ENCODE peak calls at places on chromosomes 12 and 14, in five cellular contexts. H is H9, V is mesenchymal stem cell, I is neuronal stem cell, U is IMR-90. Z is an unnamed sample.

GRCh38 chr12:100573499-100574261 is at the start of gene GAS2L3:
- DNase-seq in V (peak), U (peak), I (peak), H (peak), Z (peak)

GRCh38 chr12:92467886-92468285 is 234.9 kb upstream of the PLEKHG7 start:
- DNase-seq in U (peak), V (peak), I (no peak), H (no peak), Z (peak)

GRCh38 chr12:130739571-130739970 is 23.5 kb upstream of the RIMBP2 start:
- DNase-seq in U (no peak), V (no peak), I (no peak), H (no peak), Z (no peak)

GRCh38 chr12:32450768-32451167 is 51.4 kb downstream of the FGD4 start:
- DNase-seq in I (no peak), V (no peak), U (no peak), H (no peak), Z (no peak)

GRCh38 chr12:108633534-108634224 is at the start of gene SELPLG:
- DNase-seq in V (no peak), H (peak), I (no peak), U (no peak), Z (no peak)

GRCh38 chr14:20797159-20797558 is 5.5 kb downstream of the RNASE1 start:
- DNase-seq in I (no peak), U (no peak), H (no peak), V (no peak), Z (no peak)

GRCh38 chr14:71932229-71932951 is at the start of gene RGS6:
- DNase-seq in U (no peak), V (no peak), I (peak), H (peak), Z (peak)

GRCh38 chr12:50505386-50505827 is 622 bp downstream of the DIP2B start:
- DNase-seq in H (no peak), I (peak), V (no peak), U (no peak), Z (peak)

GRCh38 chr14:38469156-38469555 is 213.3 kb upstream of the CLEC14A start:
- DNase-seq in I (no peak), V (peak), H (no peak), U (peak), Z (no peak)

GRCh38 chr14:50351016-50351415 is 38.9 kb downstream of the DMAC2L start:
- DNase-seq in U (peak), V (peak), I (no peak), H (no peak), Z (no peak)

GRCh38 chr12:52139579-52140062 is 52.2 kb downstream of the KRT80 start:
- DNase-seq in H (peak), V (no peak), I (no peak), U (peak), Z (peak)

GRCh38 chr12:98418357-98419075 is 96.9 kb upstream of the TMPO start:
- DNase-seq in U (peak), V (peak), I (no peak), H (peak), Z (peak)

GRCh38 chr14:105485720-105486332 is 860 bp upstream of the CRIP1 start:
- DNase-seq in U (no peak), I (no peak), V (peak), H (peak), Z (peak)

GRCh38 chr12:48027183-48028002 is 23.1 kb upstream of the COL2A1 start:
- DNase-seq in I (peak), H (no peak), V (no peak), U (no peak), Z (peak)

GRCh38 chr12:89461649-89462612 is 62.7 kb downstream of the GALNT4 start:
- DNase-seq in H (no peak), I (no peak), U (peak), V (peak), Z (peak)

GRCh38 chr14:95763875-95764274 is 50.0 kb upstream of the TCL1A start:
- DNase-seq in I (no peak), H (no peak), V (no peak), U (no peak), Z (no peak)

GRCh38 chr14:80587096-80587724 is 354.3 kb downstream of the CEP128 start:
- DNase-seq in V (peak), U (peak), I (no peak), H (no peak), Z (peak)

GRCh38 chr14:104140463-104141331 is 2.3 kb downstream of the KIF26A start:
- DNase-seq in V (no peak), I (no peak), H (peak), U (no peak), Z (no peak)

GRCh38 chr14:67392728-67393314 is 19.1 kb downstream of the PLEK2 start:
- DNase-seq in I (no peak), U (no peak), H (no peak), V (no peak), Z (no peak)

GRCh38 chr12:4535092-4535491 is 3.6 kb upstream of the RAD51AP1 start:
- DNase-seq in H (no peak), I (no peak), V (no peak), U (no peak), Z (no peak)

DNA sequence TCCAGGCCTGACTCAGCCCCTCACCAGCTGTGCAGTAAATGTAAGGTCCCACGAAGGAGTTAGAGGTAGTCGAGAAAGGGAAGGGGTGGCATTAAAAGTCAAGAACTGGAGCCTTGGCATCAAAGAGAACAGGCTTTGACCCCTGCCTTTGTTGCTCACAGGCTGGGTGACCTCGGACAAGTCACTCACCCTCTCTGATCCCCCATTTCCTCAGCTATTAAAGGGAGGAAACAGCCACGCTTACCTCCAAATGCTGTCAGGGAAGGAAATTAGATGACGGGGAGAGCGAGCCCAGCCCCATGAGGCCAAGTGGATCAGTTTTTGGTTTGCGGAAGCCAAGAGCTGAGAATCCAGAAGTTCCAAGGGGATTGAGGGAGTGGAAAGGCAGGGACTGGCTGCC is 104.9 kb upstream of the MYL2 start:
- DNase-seq in U (no peak), I (no peak), H (no peak), V (no peak), Z (no peak)
- H2BK15ac ChIP-seq in U (no peak), I (no peak), H (no peak), V (no peak), Z (no peak)

GRCh38 chr12:113893221-113893620 is 72.9 kb downstream of the RBM19 start:
- DNase-seq in U (no peak), I (no peak), H (no peak), V (no peak), Z (no peak)

GRCh38 chr12:113896194-113896593 is 69.9 kb downstream of the RBM19 start:
- DNase-seq in I (no peak), V (no peak), U (no peak), H (peak), Z (peak)

GRCh38 chr12:113894717-113895116 is 71.4 kb downstream of the RBM19 start:
- DNase-seq in H (no peak), V (no peak), I (no peak), U (no peak), Z (no peak)

GRCh38 chr12:113896841-113897240 is 69.3 kb downstream of the RBM19 start:
- DNase-seq in V (no peak), I (no peak), H (no peak), U (no peak), Z (no peak)

GRCh38 chr12:113895176-113895575 is 70.9 kb downstream of the RBM19 start:
- DNase-seq in H (no peak), U (no peak), V (no peak), I (no peak), Z (no peak)
- H2BK15ac ChIP-seq in H (no peak), U (no peak), V (no peak), I (no peak), Z (no peak)

GRCh38 chr12:9134981-9135628 is 19.4 kb upstream of the A2M start:
- DNase-seq in I (no peak), V (no peak), H (no peak), U (peak), Z (peak)
- H2BK15ac ChIP-seq in I (no peak), V (no peak), H (no peak), U (no peak), Z (no peak)

GRCh38 chr12:6078378-6079083 is 45.9 kb downstream of the VWF start:
- DNase-seq in I (no peak), V (no peak), H (no peak), U (no peak), Z (peak)
- H2BK15ac ChIP-seq in I (peak), V (no peak), H (no peak), U (no peak), Z (no peak)

DNA sequence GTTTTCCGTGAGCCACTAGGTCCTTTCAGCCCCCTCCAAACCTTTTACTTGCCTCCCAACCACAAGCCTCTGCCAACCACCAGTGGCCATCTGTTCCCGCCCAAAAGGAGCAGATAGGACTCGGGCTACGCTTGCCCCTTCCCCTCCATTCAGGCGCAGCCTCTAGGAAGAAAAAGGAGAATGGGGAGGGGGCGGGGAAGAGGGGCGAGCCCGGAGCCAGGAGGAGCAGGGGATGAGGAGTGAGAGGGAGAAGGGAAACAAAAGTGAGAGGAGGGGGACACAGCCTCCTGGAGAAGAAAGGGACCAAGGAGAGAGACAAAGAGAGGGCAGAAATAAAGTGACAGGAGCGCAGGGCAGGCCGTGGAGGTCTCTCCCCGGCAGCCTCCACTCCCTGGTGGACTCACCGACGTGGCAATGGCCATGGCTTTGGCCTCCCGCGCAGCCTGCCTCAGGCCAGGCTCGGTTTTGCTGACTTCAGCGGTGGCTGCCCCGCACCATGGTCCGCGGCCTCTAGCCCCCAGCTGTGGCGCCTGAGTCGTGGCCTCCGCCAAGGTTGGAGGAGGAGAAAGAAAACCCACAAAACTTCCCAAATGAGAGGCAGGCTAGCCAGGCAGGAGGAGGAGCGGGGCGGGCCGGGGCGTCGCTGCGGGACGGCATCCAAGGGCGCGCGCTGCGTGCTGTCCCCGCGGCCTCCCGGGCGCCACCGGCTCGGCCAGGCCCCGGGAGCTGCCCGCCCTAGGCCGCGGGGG is at the start of gene EFS:
- DNase-seq in H (peak), V (peak), U (peak), I (peak), Z (peak)
- H2BK15ac ChIP-seq in H (no peak), V (peak), U (no peak), I (peak), Z (no peak)

DNA sequence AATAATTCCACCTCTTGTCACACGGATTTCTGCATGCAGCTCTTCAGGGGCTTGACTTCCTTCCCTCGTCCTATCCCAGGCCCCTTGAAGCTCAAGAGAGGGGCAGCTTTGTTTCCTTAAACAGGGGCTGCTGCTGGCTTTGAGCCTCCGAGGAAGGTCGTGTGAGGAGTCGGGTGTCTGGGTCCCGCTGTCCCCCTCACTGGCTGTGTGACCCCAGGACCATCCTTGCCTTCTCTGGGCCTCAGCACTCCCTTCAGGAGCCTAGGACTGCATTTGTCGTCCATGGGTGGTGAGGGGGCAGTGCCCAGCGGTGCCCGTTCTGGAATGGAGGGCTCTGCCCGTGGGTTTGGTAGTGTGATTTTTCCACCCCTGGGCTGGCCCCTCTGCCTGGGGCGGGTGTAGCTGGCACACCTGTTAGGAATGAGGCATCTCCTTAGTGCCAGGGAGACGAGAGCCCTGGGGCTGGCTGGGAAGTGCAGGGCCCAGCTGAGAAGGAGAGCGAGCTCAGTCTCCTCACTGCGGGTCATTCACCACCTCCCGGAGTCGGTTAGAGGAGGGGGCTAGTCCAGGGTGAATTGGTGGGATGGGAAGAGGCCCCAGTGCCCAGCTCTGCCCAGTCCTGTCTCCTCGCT is 60.8 kb downstream of the TSPAN9 start:
- DNase-seq in V (no peak), U (no peak), I (no peak), H (no peak), Z (no peak)
- H2BK15ac ChIP-seq in V (no peak), U (no peak), I (peak), H (no peak), Z (no peak)

GRCh38 chr14:65198346-65198745 is 96.0 kb upstream of the MAX start:
- DNase-seq in H (no peak), V (no peak), I (no peak), U (no peak), Z (no peak)
- H2BK15ac ChIP-seq in H (no peak), V (no peak), I (no peak), U (no peak), Z (no peak)

GRCh38 chr12:26195641-26196423 is 459 bp downstream of the SSPN start:
- DNase-seq in H (peak), V (peak), I (peak), U (peak), Z (peak)
- H2BK15ac ChIP-seq in H (no peak), V (peak), I (no peak), U (peak), Z (no peak)

DNA sequence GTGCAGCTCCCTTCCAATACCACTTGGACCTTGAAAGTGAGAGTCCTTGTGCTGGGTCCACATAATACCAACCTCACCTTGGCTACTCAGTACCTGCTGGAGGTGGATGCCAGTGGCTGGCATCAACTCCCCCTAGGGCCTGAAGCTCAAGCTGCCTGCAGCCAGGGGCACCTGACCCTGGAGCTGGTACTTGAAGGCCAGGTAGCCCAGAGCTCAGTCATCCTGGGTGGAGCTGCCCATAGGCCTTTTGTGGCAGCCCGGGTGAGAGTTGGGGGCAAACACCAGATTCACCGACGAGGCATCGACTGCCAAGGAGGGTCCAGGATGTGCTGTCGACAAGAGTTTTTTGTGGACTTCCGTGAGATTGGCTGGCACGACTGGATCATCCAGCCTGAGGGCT is 5.7 kb upstream of the INHBE start:
- DNase-seq in I (no peak), H (no peak), V (no peak), U (no peak), Z (no peak)
- H2BK15ac ChIP-seq in I (no peak), H (no peak), V (no peak), U (no peak), Z (no peak)

GRCh38 chr12:23830210-23830609 is 119.3 kb downstream of the SOX5 start:
- DNase-seq in U (no peak), I (peak), H (no peak), V (no peak), Z (no peak)
- H2BK15ac ChIP-seq in U (no peak), I (no peak), H (no peak), V (no peak), Z (no peak)

Z was measured in mesendoderm.